ENCODE peak calls at places on chromosome 20, in five cellular contexts. M is stimulated activated CD8-positive, alpha-beta memory T cell treated with anti-CD3 and anti-CD28 coated beads, Interleukin-7, amount 100 ng/mL, for 4 hours; B is IMR-90; R is NCI-H1092; K is fibroblast of lung. L is an unnamed sample.

GRCh38 chr20:47354710-47355488 is 1.6 kb downstream of the ZMYND8 start:
- DNase-seq in M (no peak), B (peak; percentile 71), R (no peak), K (peak; percentile 41), L (no peak)

GRCh38 chr20:48006036-48006833 is 221.0 kb upstream of the SULF2 start:
- DNase-seq in M (no peak), B (no peak), R (no peak), K (peak; percentile 65), L (no peak)

GRCh38 chr20:23783447-23783846 is 32.7 kb upstream of the CST1 start:
- DNase-seq in M (no peak), B (no peak), R (no peak), K (no peak), L (no peak)

GRCh38 chr20:32522525-32522774 is 62.7 kb downstream of the NOL4L start:
- DNase-seq in M (no peak), B (no peak), R (peak; percentile 19), K (no peak), L (no peak)

GRCh38 chr20:49385471-49385870 is 97.0 kb downstream of the KCNB1 start:
- DNase-seq in M (no peak), B (peak; percentile 22), R (no peak), K (peak; percentile 17), L (no peak)

GRCh38 chr20:33280775-33281174 is 2.2 kb upstream of the BPIFB1 start:
- DNase-seq in M (no peak), B (no peak), R (no peak), K (no peak), L (no peak)

GRCh38 chr20:36836591-36837329 is 39.2 kb upstream of the TLDC2 start:
- DNase-seq in M (no peak), B (peak; percentile 57), R (peak; percentile 17), K (no peak), L (no peak)

GRCh38 chr20:10531848-10532247 is 96.7 kb downstream of the SLX4IP start:
- DNase-seq in M (no peak), B (peak; percentile 93), R (no peak), K (peak; percentile 74), L (no peak)

GRCh38 chr20:17654649-17655285 is 27.3 kb downstream of the RRBP1 start:
- DNase-seq in M (no peak), B (peak; percentile 52), R (no peak), K (peak; percentile 38), L (no peak)

GRCh38 chr20:50635676-50636600 is 55.4 kb downstream of the RIPOR3 start:
- DNase-seq in M (no peak), B (peak; percentile 49), R (no peak), K (peak; percentile 36), L (peak; percentile 62)

GRCh38 chr20:35796556-35796955 is 24.7 kb downstream of the PHF20 start:
- DNase-seq in M (no peak), B (peak; percentile 12), R (no peak), K (no peak), L (no peak)

GRCh38 chr20:36070451-36070850 is 84.1 kb upstream of the EPB41L1 start:
- DNase-seq in M (no peak), B (no peak), R (no peak), K (no peak), L (no peak)

L was measured in LoVo.